ENCODE peak calls at places on chromosome 7, in ten cellular contexts. V is heart left ventricle, J is smooth muscle cell of the brain vasculature, I is HTR-8/SVneo, Z is NCI-H526 treated with DMSO at 0.1 percent for 48 hours, Y is Peyer's patch, Q is mucosa of gallbladder, W is mucosa of descending colon, R is germinal center, F is NCI-H1048. M is an unnamed sample.
A peak's percentile ranks its signal among the peaks of the same experiment; 100 is the strongest.

GRCh38 chr7:140982508-140982907 is 32.2 kb downstream of the MRPS33 start:
- DNase-seq in V (no peak), J (no peak), I (no peak), Z (no peak), Y (no peak), Q (no peak), W (no peak), R (no peak), F (no peak), M (no peak)

GRCh38 chr7:149625339-149625946 is 127.8 kb upstream of the ZNF746 start:
- DNase-seq in V (peak; percentile 72), J (peak; percentile 41), I (peak; percentile 19), Z (peak; percentile 60), Y (peak; percentile 84), Q (peak; percentile 41), W (peak; percentile 73), R (peak; percentile 69), F (no peak), M (no peak)

GRCh38 chr7:142134944-142135343 is 23.4 kb downstream of the MGAM2 start:
- DNase-seq in V (no peak), J (no peak), I (no peak), Z (no peak), Y (no peak), Q (peak; percentile 66), W (no peak), R (no peak), F (no peak), M (no peak)

GRCh38 chr7:104317944-104318629 is 10.3 kb upstream of the LHFPL3 start:
- DNase-seq in V (no peak), J (no peak), I (no peak), Z (no peak), Y (no peak), Q (no peak), W (no peak), R (no peak), F (no peak), M (no peak)

GRCh38 chr7:147029935-147030334 is 913.3 kb downstream of the CNTNAP2 start:
- DNase-seq in V (no peak), J (no peak), I (no peak), Z (no peak), Y (no peak), Q (no peak), W (no peak), R (no peak), F (no peak), M (no peak)

GRCh38 chr7:33732462-33732861 is 172.9 kb upstream of the BMPER start:
- DNase-seq in V (no peak), J (no peak), I (no peak), Z (no peak), Y (no peak), Q (no peak), W (no peak), R (no peak), F (no peak), M (no peak)

GRCh38 chr7:91280180-91280579 is 15.9 kb downstream of the FZD1 start:
- DNase-seq in V (no peak), J (no peak), I (no peak), Z (no peak), Y (no peak), Q (no peak), W (no peak), R (no peak), F (no peak), M (no peak)

GRCh38 chr7:142557971-142558582 is 191.2 kb upstream of the PRSS1 start:
- DNase-seq in V (no peak), J (peak; percentile 47), I (no peak), Z (peak; percentile 28), Y (peak; percentile 80), Q (peak; percentile 34), W (peak; percentile 67), R (peak; percentile 60), F (no peak), M (no peak)

GRCh38 chr7:129576138-129576537 is 35.4 kb upstream of the NRF1 start:
- DNase-seq in V (no peak), J (no peak), I (no peak), Z (no peak), Y (no peak), Q (no peak), W (no peak), R (no peak), F (no peak), M (no peak)

GRCh38 chr7:28442540-28443420 is 30.5 kb downstream of the CREB5 start:
- DNase-seq in V (no peak), J (no peak), I (no peak), Z (no peak), Y (no peak), Q (no peak), W (no peak), R (no peak), F (no peak), M (no peak)

GRCh38 chr7:36784991-36785940 is 61.0 kb upstream of the AOAH start:
- DNase-seq in V (peak; percentile 71), J (no peak), I (no peak), Z (no peak), Y (peak; percentile 90), Q (peak; percentile 61), W (peak; percentile 40), R (peak; percentile 19), F (peak; percentile 22), M (no peak)

GRCh38 chr7:47281966-47282643 is 299.8 kb downstream of the TNS3 start:
- DNase-seq in V (peak; percentile 20), J (no peak), I (no peak), Z (no peak), Y (no peak), Q (no peak), W (no peak), R (no peak), F (no peak), M (no peak)

GRCh38 chr7:92135100-92135429 is 788 bp upstream of the CYP51A1 start:
- DNase-seq in V (no peak), J (no peak), I (no peak), Z (peak; percentile 67), Y (peak; percentile 56), Q (peak; percentile 26), W (no peak), R (peak; percentile 3), F (no peak), M (no peak)

GRCh38 chr7:21028186-21028989 is 241.7 kb upstream of the SP8 start:
- DNase-seq in V (no peak), J (no peak), I (no peak), Z (peak; percentile 55), Y (no peak), Q (no peak), W (peak; percentile 48), R (no peak), F (no peak), M (no peak)

GRCh38 chr7:76314042-76314721 is 11.7 kb downstream of the HSPB1 start:
- DNase-seq in V (peak; percentile 98), J (peak; percentile 82), I (peak; percentile 78), Z (peak; percentile 93), Y (peak; percentile 98), Q (peak; percentile 97), W (peak; percentile 99), R (peak; percentile 93), F (peak; percentile 79), M (peak; percentile 80)

GRCh38 chr7:926061-927030 is 28.1 kb downstream of the ADAP1 start:
- DNase-seq in V (peak; percentile 65), J (no peak), I (no peak), Z (no peak), Y (peak; percentile 92), Q (no peak), W (peak; percentile 91), R (no peak), F (no peak), M (no peak)

GRCh38 chr7:70097639-70098038 is 499.4 kb downstream of the AUTS2 start:
- DNase-seq in V (no peak), J (no peak), I (no peak), Z (no peak), Y (no peak), Q (no peak), W (no peak), R (no peak), F (no peak), M (no peak)

GRCh38 chr7:80699030-80699638 is 60.7 kb downstream of the CD36 start:
- DNase-seq in V (no peak), J (no peak), I (peak; percentile 17), Z (peak; percentile 75), Y (no peak), Q (no peak), W (no peak), R (no peak), F (peak; percentile 35), M (no peak)

GRCh38 chr7:151448261-151449252 is 8.6 kb upstream of the CRYGN start:
- DNase-seq in V (peak; percentile 82), J (no peak), I (peak; percentile 75), Z (peak; percentile 51), Y (peak; percentile 88), Q (peak; percentile 71), W (peak; percentile 78), R (peak; percentile 70), F (no peak), M (peak; percentile 53)

GRCh38 chr7:132865766-132866531 is 215.9 kb downstream of the CHCHD3 start:
- DNase-seq in V (no peak), J (no peak), I (no peak), Z (no peak), Y (no peak), Q (no peak), W (no peak), R (no peak), F (no peak), M (no peak)

GRCh38 chr7:139095194-139095659 is 14.3 kb downstream of the ZC3HAV1 start:
- DNase-seq in V (peak; percentile 72), J (no peak), I (no peak), Z (no peak), Y (peak; percentile 91), Q (peak; percentile 38), W (peak; percentile 55), R (peak; percentile 83), F (no peak), M (no peak)

GRCh38 chr7:71486856-71487628 is 355.1 kb downstream of the GALNT17 start:
- DNase-seq in V (no peak), J (peak; percentile 75), I (no peak), Z (no peak), Y (no peak), Q (no peak), W (no peak), R (no peak), F (no peak), M (no peak)

GRCh38 chr7:155993420-155994252 is 181.4 kb upstream of the SHH start:
- DNase-seq in V (no peak), J (no peak), I (no peak), Z (no peak), Y (peak; percentile 40), Q (no peak), W (no peak), R (no peak), F (no peak), M (no peak)

GRCh38 chr7:139873593-139874374 is 44.7 kb downstream of the TBXAS1 start:
- DNase-seq in V (no peak), J (no peak), I (no peak), Z (no peak), Y (no peak), Q (no peak), W (no peak), R (no peak), F (no peak), M (no peak)

GRCh38 chr7:130281227-130281626 is 11.7 kb upstream of the CPA4 start:
- DNase-seq in V (no peak), J (no peak), I (no peak), Z (no peak), Y (no peak), Q (no peak), W (no peak), R (no peak), F (no peak), M (no peak)

GRCh38 chr7:3436746-3437145 is 135.7 kb downstream of the SDK1 start:
- DNase-seq in V (no peak), J (peak; percentile 20), I (peak; percentile 57), Z (no peak), Y (no peak), Q (no peak), W (no peak), R (no peak), F (no peak), M (no peak)

GRCh38 chr7:50266893-50267386 is 37.6 kb upstream of the IKZF1 start:
- DNase-seq in V (peak; percentile 67), J (no peak), I (no peak), Z (no peak), Y (peak; percentile 91), Q (peak; percentile 26), W (peak; percentile 66), R (peak; percentile 45), F (no peak), M (no peak)

M was measured in GOT3.